ENCODE peak calls at places on chromosome 1, in seven cellular contexts. C is NCI-H187 treated with DMSO at 0.1 percent for 48 hours, T is iPS-NIHi11, H is naive B cell, B is nephron progenitor cell, Z is frontal cortex, G is AG04450. N is an unnamed sample.

GRCh38 chr1:41502912-41503311 is 18.4 kb upstream of the EDN2 start:
- DNase-seq in Z (no peak), T (no peak), G (no peak), H (no peak), C (no peak), B (peak; percentile 62), N (no peak)

GRCh38 chr1:79190074-79190473 is 183.5 kb upstream of the ADGRL4 start:
- DNase-seq in B (no peak), T (no peak), G (no peak), H (no peak), Z (no peak), C (no peak), N (no peak)

GRCh38 chr1:160257411-160258015 is 4.8 kb downstream of the DCAF8 start:
- DNase-seq in H (no peak), T (no peak), B (no peak), G (no peak), C (no peak), Z (no peak), N (no peak)

GRCh38 chr1:179251675-179252074 is 22.2 kb upstream of the ABL2 start:
- DNase-seq in Z (peak; percentile 41), H (no peak), B (no peak), G (no peak), C (no peak), T (peak; percentile 17), N (peak; percentile 39)

GRCh38 chr1:160206421-160207117 is 1.4 kb downstream of the PEA15 start:
- DNase-seq in T (peak; percentile 56), Z (peak; percentile 42), G (peak; percentile 70), B (no peak), C (no peak), H (peak; percentile 37), N (peak; percentile 35)

GRCh38 chr1:44635439-44635838 is 38.8 kb downstream of the TMEM53 start:
- DNase-seq in C (no peak), H (no peak), G (no peak), T (no peak), B (no peak), Z (no peak), N (no peak)

GRCh38 chr1:248804771-248805681 is 20.7 kb downstream of the SH3BP5L start:
- DNase-seq in G (no peak), B (no peak), C (no peak), H (peak; percentile 80), T (no peak), Z (no peak), N (peak; percentile 91)

GRCh38 chr1:88200545-88200944 is 483.5 kb upstream of the PKN2 start:
- DNase-seq in H (no peak), B (no peak), T (no peak), G (no peak), C (no peak), Z (no peak), N (no peak)

GRCh38 chr1:156821801-156822200 is 5.2 kb upstream of the SH2D2A start:
- DNase-seq in H (no peak), Z (no peak), T (no peak), B (no peak), C (no peak), G (no peak), N (no peak)

GRCh38 chr1:17865912-17866311 is 110.8 kb downstream of the ACTL8 start:
- DNase-seq in T (no peak), B (no peak), C (no peak), H (no peak), G (no peak), Z (no peak), N (no peak)

GRCh38 chr1:200409203-200409760 is 554 bp downstream of the ZNF281 start:
- DNase-seq in T (peak; percentile 31), C (no peak), G (no peak), B (peak; percentile 57), H (peak; percentile 3), Z (no peak), N (peak; percentile 61)

GRCh38 chr1:111758373-111758772 is 2.7 kb downstream of the DDX20 start:
- DNase-seq in H (no peak), G (no peak), T (peak; percentile 31), B (no peak), Z (no peak), C (no peak), N (peak; percentile 50)

GRCh38 chr1:27488523-27489138 is 1.3 kb downstream of the WASF2 start:
- DNase-seq in Z (no peak), G (no peak), C (no peak), B (no peak), T (no peak), H (no peak), N (peak; percentile 65)

GRCh38 chr1:72062584-72062983 is 219.8 kb downstream of the NEGR1 start:
- DNase-seq in C (no peak), B (no peak), Z (no peak), T (no peak), H (no peak), G (no peak), N (no peak)

GRCh38 chr1:234776875-234777849 is 167.2 kb upstream of the IRF2BP2 start:
- DNase-seq in Z (no peak), H (no peak), C (no peak), T (no peak), B (no peak), G (no peak), N (peak; percentile 51)

GRCh38 chr1:207362962-207363858 is 41.7 kb downstream of the CD55 start:
- DNase-seq in B (no peak), C (no peak), T (no peak), Z (no peak), H (no peak), G (peak; percentile 57), N (peak; percentile 11)

GRCh38 chr1:113252166-113252565 is 138.1 kb upstream of the MAGI3 start:
- DNase-seq in C (no peak), T (no peak), H (no peak), G (no peak), Z (no peak), B (no peak), N (no peak)

GRCh38 chr1:237145379-237145778 is 103.4 kb downstream of the RYR2 start:
- DNase-seq in T (no peak), B (no peak), G (no peak), H (no peak), Z (no peak), C (no peak), N (no peak)

GRCh38 chr1:169882039-169882511 is 11.6 kb downstream of the SCYL3 start:
- DNase-seq in Z (no peak), C (no peak), T (no peak), G (no peak), B (no peak), H (no peak), N (no peak)

GRCh38 chr1:94658221-94658620 is 116.7 kb upstream of the F3 start:
- DNase-seq in G (no peak), C (no peak), T (no peak), H (no peak), B (no peak), Z (no peak), N (no peak)

GRCh38 chr1:39395357-39395831 is 96.0 kb upstream of the BMP8A start:
- DNase-seq in C (no peak), H (peak; percentile 17), T (peak; percentile 40), Z (no peak), B (no peak), G (peak; percentile 66), N (peak; percentile 30)

GRCh38 chr1:94572780-94573179 is 31.2 kb upstream of the F3 start:
- DNase-seq in H (no peak), B (no peak), T (no peak), G (no peak), Z (no peak), C (no peak), N (no peak)

GRCh38 chr1:85340427-85340826 is 64.0 kb upstream of the BCL10 start:
- DNase-seq in G (no peak), Z (no peak), C (no peak), T (no peak), B (no peak), H (no peak), N (no peak)

GRCh38 chr1:20355828-20356735 is 65.4 kb downstream of the VWA5B1 start:
- DNase-seq in B (no peak), G (no peak), T (no peak), H (no peak), Z (no peak), C (no peak), N (no peak)

GRCh38 chr1:212814989-212815388 is 23.3 kb downstream of the TATDN3 start:
- DNase-seq in G (no peak), T (no peak), C (no peak), Z (peak; percentile 19), B (no peak), H (no peak), N (peak; percentile 37)

GRCh38 chr1:222629921-222630535 is 12.1 kb downstream of the MIA3 start:
- DNase-seq in Z (no peak), G (no peak), T (no peak), B (no peak), C (no peak), H (no peak), N (no peak)

GRCh38 chr1:160607051-160608032 is 28.0 kb upstream of the CD84 start:
- DNase-seq in T (peak; percentile 68), C (peak; percentile 66), Z (peak; percentile 14), B (peak; percentile 32), H (peak; percentile 76), G (peak; percentile 41), N (peak; percentile 85)

GRCh38 chr1:23751050-23751814 is 8.0 kb downstream of the ELOA start:
- DNase-seq in G (no peak), B (peak; percentile 32), T (peak; percentile 77), Z (peak; percentile 49), C (no peak), H (no peak), N (peak; percentile 70)

GRCh38 chr1:47181955-47182680 is 7.7 kb downstream of the PDZK1IP1 start:
- DNase-seq in Z (no peak), T (no peak), B (no peak), C (no peak), G (no peak), H (no peak), N (no peak)

GRCh38 chr1:192580351-192580962 is 4.9 kb downstream of the RGS1 start:
- DNase-seq in Z (no peak), H (peak; percentile 29), G (no peak), C (no peak), T (peak; percentile 13), B (no peak), N (peak; percentile 59)

GRCh38 chr1:33228935-33229487 is 27.3 kb upstream of the ZNF362 start:
- DNase-seq in Z (no peak), T (no peak), H (no peak), C (no peak), B (no peak), G (peak; percentile 83), N (no peak)

GRCh38 chr1:60994369-60994768 is 88.0 kb upstream of the NFIA start:
- DNase-seq in G (no peak), C (no peak), H (no peak), Z (no peak), B (no peak), T (no peak), N (no peak)

GRCh38 chr1:1619917-1620361 is 4.6 kb downstream of the MIB2 start:
- DNase-seq in G (no peak), C (no peak), T (peak; percentile 74), Z (no peak), B (peak; percentile 38), H (no peak), N (peak; percentile 42)

GRCh38 chr1:73859227-73859626 is 338.7 kb downstream of the LRRIQ3 start:
- DNase-seq in H (no peak), T (no peak), G (no peak), B (no peak), C (no peak), Z (no peak), N (no peak)